ENCODE peak calls at places on chromosome 7, in seven cellular contexts. N is hepatocyte; K is left lobe of liver; A is stimulated activated CD8-positive, alpha-beta memory T cell treated with anti-CD3 and anti-CD28 coated beads, Interleukin-15, amount 100 ng/mL, for 4 hours; X is EH; C is T-cell; B is H4. H is an unnamed sample.

GRCh38 chr7:128005117-128005516 is 26.1 kb downstream of the LRRC4 start:
- DNase-seq in B (no peak), N (no peak), X (no peak), C (no peak), K (no peak), A (no peak), H (no peak)

GRCh38 chr7:117690147-117690546 is 183.1 kb downstream of the CTTNBP2 start:
- DNase-seq in K (no peak), A (no peak), X (no peak), B (no peak), N (no peak), C (no peak), H (no peak)

GRCh38 chr7:33418251-33418701 is 288.9 kb downstream of the BBS9 start:
- DNase-seq in C (no peak), K (no peak), X (peak), B (peak), N (no peak), A (no peak), H (no peak)

GRCh38 chr7:64636386-64636785 is 29.5 kb upstream of the ZNF107 start:
- DNase-seq in B (no peak), A (no peak), C (no peak), K (no peak), X (no peak), N (no peak), H (no peak)

GRCh38 chr7:12722136-12722535 is 34.7 kb downstream of the ARL4A start:
- DNase-seq in X (no peak), A (no peak), C (no peak), B (no peak), N (no peak), K (no peak), H (no peak)

GRCh38 chr7:139075871-139076686 is 33.4 kb downstream of the ZC3HAV1 start:
- DNase-seq in K (no peak), N (no peak), A (no peak), C (no peak), B (no peak), X (no peak), H (no peak)

GRCh38 chr7:24406053-24406561 is 122.1 kb downstream of the NPY start:
- DNase-seq in B (no peak), C (no peak), X (no peak), A (no peak), N (no peak), K (no peak), H (no peak)

GRCh38 chr7:114182837-114183236 is 231.8 kb upstream of the FOXP2 start:
- DNase-seq in X (no peak), K (no peak), C (no peak), A (no peak), B (no peak), N (peak), H (no peak)

GRCh38 chr7:112877671-112878460 is 87.7 kb upstream of the TMEM168 start:
- DNase-seq in X (peak), A (no peak), B (no peak), N (no peak), K (no peak), C (no peak), H (no peak)

GRCh38 chr7:85186083-85186520 is 754 bp downstream of the SEMA3D start:
- DNase-seq in K (no peak), C (no peak), A (no peak), X (peak), B (peak), N (peak), H (no peak)

GRCh38 chr7:10998984-10999757 is 25.5 kb downstream of the PHF14 start:
- DNase-seq in N (no peak), X (no peak), A (no peak), K (no peak), B (no peak), C (no peak), H (no peak)

GRCh38 chr7:96636342-96636865 is 73.2 kb downstream of the SEM1 start:
- DNase-seq in B (no peak), K (no peak), N (no peak), A (no peak), C (no peak), X (peak), H (no peak)

GRCh38 chr7:1393421-1393820 is 65.8 kb downstream of the MICALL2 start:
- DNase-seq in K (no peak), C (no peak), B (no peak), A (no peak), X (no peak), N (no peak), H (no peak)

GRCh38 chr7:47638679-47639306 is 56.9 kb upstream of the TNS3 start:
- DNase-seq in X (peak), A (no peak), B (no peak), C (no peak), N (peak), K (no peak), H (no peak)

GRCh38 chr7:816751-817671 is 15.3 kb upstream of the SUN1 start:
- DNase-seq in K (no peak), N (peak), X (peak), A (no peak), B (no peak), C (no peak), H (no peak)